ENCODE peak calls at places on chromosome 21, in six cellular contexts. G is CD8-positive, alpha-beta memory T cell; F is SJSA1; W is HCT116; Q is lower lobe of right lung; X is heart left ventricle. B is an unnamed sample.

GRCh38 chr21:43934116-43934515 is 69.1 kb downstream of the AGPAT3 start:
- DNase-seq in G (no peak), F (no peak), W (no peak), Q (no peak), X (no peak), B (no peak)

GRCh38 chr21:15604424-15604823 is 125.4 kb upstream of the USP25 start:
- DNase-seq in G (no peak), F (peak; percentile 53), W (no peak), Q (no peak), X (no peak), B (no peak)

GRCh38 chr21:24298040-24298439 is 1309.2 kb downstream of the MRPL39 start:
- DNase-seq in G (no peak), F (no peak), W (no peak), Q (no peak), X (no peak), B (no peak)

GRCh38 chr21:17796037-17796403 is 23.1 kb downstream of the C21orf91 start:
- DNase-seq in G (no peak), F (no peak), W (no peak), Q (no peak), X (no peak), B (no peak)

GRCh38 chr21:26966978-26967913 is at the start of gene ADAMTS5:
- DNase-seq in G (no peak), F (peak; percentile 82), W (no peak), Q (peak; percentile 47), X (peak; percentile 61), B (no peak)

GRCh38 chr21:14361958-14362357 is 21.0 kb downstream of the HSPA13 start:
- DNase-seq in G (no peak), F (no peak), W (no peak), Q (no peak), X (no peak), B (no peak)

GRCh38 chr21:31236528-31236927 is 107.5 kb downstream of the TIAM1 start:
- DNase-seq in G (no peak), F (peak; percentile 69), W (no peak), Q (no peak), X (no peak), B (peak; percentile 1)

GRCh38 chr21:23887709-23888303 is 1719.5 kb downstream of the MRPL39 start:
- DNase-seq in G (peak; percentile 73), F (no peak), W (no peak), Q (no peak), X (no peak), B (peak; percentile 42)

GRCh38 chr21:17542371-17542992 is 29.6 kb downstream of the CXADR start:
- DNase-seq in G (no peak), F (no peak), W (no peak), Q (no peak), X (no peak), B (no peak)

DNA sequence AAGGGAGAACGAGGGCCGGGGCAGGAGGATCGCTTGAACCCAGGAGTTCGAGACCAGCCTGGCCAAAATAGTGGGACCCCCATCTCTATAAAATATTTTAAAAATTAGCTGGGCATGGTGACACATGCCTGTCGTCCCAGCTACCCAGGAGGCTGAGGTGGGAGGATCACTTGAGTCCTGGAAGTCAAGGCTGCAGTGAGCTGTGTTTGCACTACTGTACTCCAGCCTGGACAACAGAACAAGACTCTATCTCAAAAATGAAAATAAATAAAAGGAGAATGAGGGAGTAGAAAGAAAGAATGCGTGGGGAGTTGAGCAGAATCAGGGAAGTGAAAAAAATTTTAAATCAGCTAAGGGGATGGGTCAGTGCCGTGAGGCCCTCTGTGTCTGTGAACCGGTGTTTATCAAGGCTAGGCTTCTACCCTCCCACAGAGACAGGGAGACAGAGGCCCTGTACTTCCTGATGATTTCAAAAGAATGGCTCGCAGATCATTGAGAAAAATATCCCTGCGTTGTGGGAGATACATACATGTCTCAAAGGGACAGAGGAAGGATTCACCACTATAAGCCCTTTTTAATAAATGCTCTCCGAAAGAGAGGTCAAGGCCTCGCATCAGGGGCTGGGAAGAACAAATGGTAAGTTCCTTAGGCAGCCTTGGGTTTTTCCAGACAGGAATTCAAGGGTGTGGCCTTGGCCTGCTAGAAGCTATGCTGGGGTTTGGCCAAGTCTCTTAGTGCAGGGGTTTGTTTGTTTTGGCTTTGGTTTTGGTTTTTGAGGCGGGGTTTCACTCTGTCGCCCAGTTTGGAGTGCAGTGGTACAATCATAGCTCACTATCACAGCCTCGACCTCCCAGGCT is 20.7 kb downstream of the IL10RB start:
- DNase-seq in G (no peak), F (peak; percentile 86), W (peak; percentile 38), Q (no peak), X (peak; percentile 70), B (no peak)
- H3K4me3 ChIP-seq in G (no peak overlapping the region), F (no peak overlapping the region), W (no peak overlapping the region), Q (no peak overlapping the region), X (no peak overlapping the region), B (no peak overlapping the region)

GRCh38 chr21:34204481-34205439 is 131.4 kb downstream of the MRPS6 start:
- DNase-seq in G (no peak), F (no peak), W (no peak), Q (no peak), X (no peak), B (no peak)
- H3K27ac ChIP-seq in G (no peak overlapping the region), F (no peak overlapping the region), W (no peak overlapping the region), Q (no peak overlapping the region), X (peak overlapping the region; percentile 79), B (no peak overlapping the region)

DNA sequence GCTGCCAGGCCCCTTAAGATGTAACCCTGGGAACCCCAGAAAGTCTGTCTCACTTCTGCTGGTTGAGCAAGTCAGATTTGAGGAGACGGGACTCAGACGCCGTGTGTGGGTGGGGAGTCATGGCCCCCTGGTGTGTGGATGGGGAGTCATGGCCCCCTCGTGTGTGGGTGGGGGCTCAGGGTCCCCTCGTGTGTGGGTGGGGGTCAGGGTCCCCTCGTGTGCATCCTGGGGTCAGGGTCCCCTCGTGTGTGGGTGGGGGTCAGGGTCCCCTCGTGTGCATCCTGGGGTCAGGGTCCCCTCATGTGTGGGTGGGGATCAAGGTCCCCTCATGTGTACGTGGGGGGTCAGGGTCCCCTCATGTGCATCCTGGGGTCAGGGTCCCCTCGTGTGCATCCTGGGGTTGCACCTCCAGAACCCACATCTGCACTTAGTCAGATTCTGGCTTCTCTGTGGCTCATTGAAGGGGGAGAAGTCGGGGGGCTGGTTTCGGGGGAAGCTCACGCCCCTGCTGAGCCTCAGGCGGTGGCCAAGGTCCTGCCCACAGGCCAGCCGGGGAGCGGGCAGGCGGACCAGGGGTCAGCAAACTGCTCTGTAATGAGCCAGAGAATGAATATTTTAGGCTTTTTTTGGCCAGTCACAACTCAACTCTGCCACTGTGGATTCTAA is 33.4 kb upstream of the POFUT2 start:
- DNase-seq in G (no peak), F (peak; percentile 30), W (no peak), Q (no peak), X (no peak), B (no peak)
- H3K4me1 ChIP-seq in G (peaks cover 14% of the 10 kb centered on the region), F (peaks cover 94% of the 10 kb centered on the region), W (peaks cover 38% of the 10 kb centered on the region), Q (peaks cover 57% of the 10 kb centered on the region), X (peaks cover 54% of the 10 kb centered on the region), B (peaks cover 23% of the 10 kb centered on the region)

GRCh38 chr21:28944296-28944695 is 48.4 kb downstream of the LTN1 start:
- DNase-seq in G (no peak), F (no peak), W (no peak), Q (no peak), X (no peak), B (no peak)

GRCh38 chr21:28937737-28938136 is 54.9 kb downstream of the LTN1 start:
- DNase-seq in G (no peak), F (no peak), W (no peak), Q (no peak), X (no peak), B (no peak)

GRCh38 chr21:28949318-28949717 is 43.4 kb downstream of the LTN1 start:
- DNase-seq in G (no peak), F (no peak), W (no peak), Q (no peak), X (no peak), B (no peak)

GRCh38 chr21:28938726-28939125 is 54.0 kb downstream of the LTN1 start:
- DNase-seq in G (no peak), F (no peak), W (no peak), Q (no peak), X (no peak), B (no peak)

DNA sequence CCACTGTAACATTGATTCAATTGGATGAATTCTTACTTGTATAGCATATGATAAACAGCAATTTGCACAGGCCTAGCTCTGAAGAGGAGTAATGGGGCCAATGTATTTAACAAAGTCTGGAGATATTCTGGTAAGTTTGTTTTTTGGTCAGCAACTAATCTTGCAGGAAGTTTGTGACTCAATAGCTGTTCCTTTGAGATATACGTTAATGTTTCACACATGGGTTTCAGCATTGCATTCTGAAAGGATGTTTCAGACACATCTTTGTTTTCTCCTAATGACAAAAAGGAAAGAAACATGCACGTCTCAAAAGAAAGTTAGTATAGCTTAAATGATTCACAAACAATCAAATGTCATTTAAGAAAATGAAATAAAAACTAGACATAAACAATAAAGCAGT is 49.0 kb downstream of the LTN1 start:
- DNase-seq in G (no peak), F (no peak), W (no peak), Q (no peak), X (no peak), B (no peak)
- H3K4me3 ChIP-seq in G (no peak overlapping the region), F (no peak overlapping the region), W (no peak overlapping the region), Q (no peak overlapping the region), X (no peak overlapping the region), B (no peak overlapping the region)

DNA sequence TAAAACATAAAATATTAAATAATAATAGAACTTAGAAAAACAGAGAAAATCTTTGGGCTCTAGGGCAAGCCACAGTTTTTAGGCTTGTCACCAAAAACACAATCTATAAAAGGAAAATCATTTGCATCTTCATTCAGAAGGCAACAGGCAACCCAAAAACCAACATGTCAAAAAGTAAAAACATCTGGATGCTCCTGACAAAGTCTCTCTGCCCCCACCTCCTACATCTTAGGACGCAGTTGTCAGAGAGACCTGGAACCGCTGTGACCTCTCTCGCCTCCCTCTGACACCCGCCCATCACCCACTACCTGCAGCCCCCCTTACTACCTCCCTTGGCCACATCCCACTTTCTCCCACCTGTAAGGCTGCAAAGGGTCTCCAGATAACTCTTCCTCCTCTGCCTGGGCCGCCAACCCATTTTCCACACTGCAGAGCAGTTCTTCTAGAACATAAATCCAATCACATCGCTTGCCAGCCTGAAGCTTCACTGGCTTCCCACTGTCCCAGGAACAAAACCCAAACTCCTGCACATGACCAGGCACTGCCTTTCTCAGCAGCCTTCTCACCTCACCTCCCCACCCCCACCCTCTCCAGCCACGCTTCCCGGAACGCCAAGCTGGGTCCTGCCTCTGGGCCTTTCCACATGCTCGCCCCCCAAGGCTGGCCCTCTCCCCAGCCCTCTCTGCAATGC is 14.7 kb downstream of the PRDM15 start:
- DNase-seq in G (no peak), F (no peak), W (no peak), Q (no peak), X (no peak), B (no peak)
- H3K27ac ChIP-seq in G (no peak overlapping the region), F (no peak overlapping the region), W (no peak overlapping the region), Q (no peak overlapping the region), X (no peak overlapping the region), B (no peak overlapping the region)

GRCh38 chr21:39000496-39000895 is 182.8 kb downstream of the PSMG1 start:
- DNase-seq in G (no peak), F (peak; percentile 84), W (no peak), Q (no peak), X (no peak), B (no peak)

GRCh38 chr21:38997756-38998155 is 185.5 kb downstream of the PSMG1 start:
- DNase-seq in G (no peak), F (no peak), W (no peak), Q (no peak), X (no peak), B (no peak)

GRCh38 chr21:39001341-39001740 is 181.9 kb downstream of the PSMG1 start:
- DNase-seq in G (no peak), F (no peak), W (no peak), Q (no peak), X (no peak), B (no peak)

GRCh38 chr21:38997051-38997450 is 186.2 kb downstream of the PSMG1 start:
- DNase-seq in G (no peak), F (no peak), W (no peak), Q (no peak), X (no peak), B (no peak)

GRCh38 chr21:38999148-38999547 is 184.1 kb downstream of the PSMG1 start:
- DNase-seq in G (no peak), F (no peak), W (no peak), Q (no peak), X (no peak), B (no peak)
- H3K4me1 ChIP-seq in G (peaks cover 1% of the 10 kb centered on the region), F (peaks cover 23% of the 10 kb centered on the region), W (peaks cover under 1% of the 10 kb centered on the region), Q (peaks cover 75% of the 10 kb centered on the region), X (peaks cover 80% of the 10 kb centered on the region), B (peaks cover under 1% of the 10 kb centered on the region)

B was measured in CD4-positive, alpha-beta memory T cell.